ENCODE peak calls at places on chromosomes 2 and 18, in ten cellular contexts. One of them, this sample, is unnamed.

GRCh38 chr2:24566630-24567029 is 75.6 kb downstream of the NCOA1 start:
- DNase-seq in putamen: no peak
- DNase-seq in NCI-H82: no peak
- DNase-seq in HS-5: no peak
- DNase-seq in AG08396: no peak
- DNase-seq in activated T-cell treated with anti-CD3 and anti-CD28 coated beads, Interleukin-2, amount 50 U/mL, for 4 hours: no peak
- DNase-seq in progenitor cell of endocrine pancreas: no peak
- DNase-seq in activated CD8-positive, alpha-beta T cell treated with anti-CD3 and anti-CD28 coated beads for 36 hours: no peak
- DNase-seq in neural crest cell: no peak
- DNase-seq in endodermal cell: no peak
- DNase-seq in this sample: no peak

GRCh38 chr2:120473522-120474271 is 127.8 kb downstream of the INHBB start:
- DNase-seq in putamen: no peak
- DNase-seq in NCI-H82: no peak
- DNase-seq in HS-5: no peak
- DNase-seq in AG08396: no peak
- DNase-seq in activated T-cell treated with anti-CD3 and anti-CD28 coated beads, Interleukin-2, amount 50 U/mL, for 4 hours: no peak
- DNase-seq in progenitor cell of endocrine pancreas: no peak
- DNase-seq in activated CD8-positive, alpha-beta T cell treated with anti-CD3 and anti-CD28 coated beads for 36 hours: no peak
- DNase-seq in neural crest cell: no peak
- DNase-seq in endodermal cell: peak; percentile 24
- DNase-seq in this sample: no peak

GRCh38 chr2:219571311-219572236 is at the start of gene OBSL1:
- DNase-seq in putamen: no peak
- DNase-seq in NCI-H82: peak; percentile 96
- DNase-seq in HS-5: peak; percentile 29
- DNase-seq in AG08396: peak; percentile 78
- DNase-seq in activated T-cell treated with anti-CD3 and anti-CD28 coated beads, Interleukin-2, amount 50 U/mL, for 4 hours: no peak
- DNase-seq in progenitor cell of endocrine pancreas: peak; percentile 77
- DNase-seq in activated CD8-positive, alpha-beta T cell treated with anti-CD3 and anti-CD28 coated beads for 36 hours: no peak
- DNase-seq in neural crest cell: peak; percentile 77
- DNase-seq in endodermal cell: peak; percentile 96
- DNase-seq in this sample: peak; percentile 95

GRCh38 chr18:55337908-55338521 is 250.0 kb downstream of the TCF4 start:
- DNase-seq in putamen: peak; percentile 82
- DNase-seq in NCI-H82: no peak
- DNase-seq in HS-5: no peak
- DNase-seq in AG08396: no peak
- DNase-seq in activated T-cell treated with anti-CD3 and anti-CD28 coated beads, Interleukin-2, amount 50 U/mL, for 4 hours: no peak
- DNase-seq in progenitor cell of endocrine pancreas: no peak
- DNase-seq in activated CD8-positive, alpha-beta T cell treated with anti-CD3 and anti-CD28 coated beads for 36 hours: no peak
- DNase-seq in neural crest cell: no peak
- DNase-seq in endodermal cell: no peak
- DNase-seq in this sample: no peak

GRCh38 chr2:174771631-174772491 is 7.6 kb upstream of the CHRNA1 start:
- DNase-seq in putamen: peak; percentile 66
- DNase-seq in NCI-H82: peak; percentile 94
- DNase-seq in HS-5: peak; percentile 66
- DNase-seq in AG08396: peak; percentile 81
- DNase-seq in activated T-cell treated with anti-CD3 and anti-CD28 coated beads, Interleukin-2, amount 50 U/mL, for 4 hours: peak; percentile 28
- DNase-seq in progenitor cell of endocrine pancreas: peak; percentile 48
- DNase-seq in activated CD8-positive, alpha-beta T cell treated with anti-CD3 and anti-CD28 coated beads for 36 hours: peak; percentile 81
- DNase-seq in neural crest cell: peak; percentile 75
- DNase-seq in endodermal cell: peak; percentile 95
- DNase-seq in this sample: peak; percentile 95

GRCh38 chr18:46899274-46899948 is 17.9 kb downstream of the PIAS2 start:
- DNase-seq in putamen: no peak
- DNase-seq in NCI-H82: no peak
- DNase-seq in HS-5: no peak
- DNase-seq in AG08396: no peak
- DNase-seq in activated T-cell treated with anti-CD3 and anti-CD28 coated beads, Interleukin-2, amount 50 U/mL, for 4 hours: no peak
- DNase-seq in progenitor cell of endocrine pancreas: no peak
- DNase-seq in activated CD8-positive, alpha-beta T cell treated with anti-CD3 and anti-CD28 coated beads for 36 hours: no peak
- DNase-seq in neural crest cell: no peak
- DNase-seq in endodermal cell: peak; percentile 73
- DNase-seq in this sample: peak; percentile 96

GRCh38 chr2:176079285-176079830 is 4.4 kb downstream of the EVX2 start:
- DNase-seq in putamen: no peak
- DNase-seq in NCI-H82: peak; percentile 91
- DNase-seq in HS-5: no peak
- DNase-seq in AG08396: no peak
- DNase-seq in activated T-cell treated with anti-CD3 and anti-CD28 coated beads, Interleukin-2, amount 50 U/mL, for 4 hours: no peak
- DNase-seq in progenitor cell of endocrine pancreas: no peak
- DNase-seq in activated CD8-positive, alpha-beta T cell treated with anti-CD3 and anti-CD28 coated beads for 36 hours: no peak
- DNase-seq in neural crest cell: no peak
- DNase-seq in endodermal cell: peak; percentile 71
- DNase-seq in this sample: peak; percentile 70

GRCh38 chr2:159971365-159972122 is 90.9 kb downstream of the PLA2R1 start:
- DNase-seq in putamen: no peak
- DNase-seq in NCI-H82: no peak
- DNase-seq in HS-5: no peak
- DNase-seq in AG08396: no peak
- DNase-seq in activated T-cell treated with anti-CD3 and anti-CD28 coated beads, Interleukin-2, amount 50 U/mL, for 4 hours: no peak
- DNase-seq in progenitor cell of endocrine pancreas: no peak
- DNase-seq in activated CD8-positive, alpha-beta T cell treated with anti-CD3 and anti-CD28 coated beads for 36 hours: no peak
- DNase-seq in neural crest cell: no peak
- DNase-seq in endodermal cell: no peak
- DNase-seq in this sample: no peak

GRCh38 chr18:57831597-57832377 is 28.7 kb upstream of the ATP8B1 start:
- DNase-seq in putamen: no peak
- DNase-seq in NCI-H82: no peak
- DNase-seq in HS-5: no peak
- DNase-seq in AG08396: no peak
- DNase-seq in activated T-cell treated with anti-CD3 and anti-CD28 coated beads, Interleukin-2, amount 50 U/mL, for 4 hours: no peak
- DNase-seq in progenitor cell of endocrine pancreas: no peak
- DNase-seq in activated CD8-positive, alpha-beta T cell treated with anti-CD3 and anti-CD28 coated beads for 36 hours: no peak
- DNase-seq in neural crest cell: no peak
- DNase-seq in endodermal cell: no peak
- DNase-seq in this sample: no peak

GRCh38 chr2:16075045-16076012 is 135.0 kb downstream of the MYCN start:
- DNase-seq in putamen: no peak
- DNase-seq in NCI-H82: no peak
- DNase-seq in HS-5: no peak
- DNase-seq in AG08396: no peak
- DNase-seq in activated T-cell treated with anti-CD3 and anti-CD28 coated beads, Interleukin-2, amount 50 U/mL, for 4 hours: no peak
- DNase-seq in progenitor cell of endocrine pancreas: no peak
- DNase-seq in activated CD8-positive, alpha-beta T cell treated with anti-CD3 and anti-CD28 coated beads for 36 hours: no peak
- DNase-seq in neural crest cell: no peak
- DNase-seq in endodermal cell: no peak
- DNase-seq in this sample: no peak

GRCh38 chr2:135843671-135844070 is 6.7 kb upstream of the LCT start:
- DNase-seq in putamen: no peak
- DNase-seq in NCI-H82: no peak
- DNase-seq in HS-5: no peak
- DNase-seq in AG08396: no peak
- DNase-seq in activated T-cell treated with anti-CD3 and anti-CD28 coated beads, Interleukin-2, amount 50 U/mL, for 4 hours: no peak
- DNase-seq in progenitor cell of endocrine pancreas: no peak
- DNase-seq in activated CD8-positive, alpha-beta T cell treated with anti-CD3 and anti-CD28 coated beads for 36 hours: no peak
- DNase-seq in neural crest cell: no peak
- DNase-seq in endodermal cell: no peak
- DNase-seq in this sample: no peak

GRCh38 chr2:70888925-70889715 is 46.6 kb upstream of the ATP6V1B1 start:
- DNase-seq in putamen: no peak
- DNase-seq in NCI-H82: no peak
- DNase-seq in HS-5: no peak
- DNase-seq in AG08396: no peak
- DNase-seq in activated T-cell treated with anti-CD3 and anti-CD28 coated beads, Interleukin-2, amount 50 U/mL, for 4 hours: no peak
- DNase-seq in progenitor cell of endocrine pancreas: no peak
- DNase-seq in activated CD8-positive, alpha-beta T cell treated with anti-CD3 and anti-CD28 coated beads for 36 hours: no peak
- DNase-seq in neural crest cell: no peak
- DNase-seq in endodermal cell: peak; percentile 88
- DNase-seq in this sample: peak; percentile 75

GRCh38 chr2:55099878-55100820 is 49.9 kb upstream of the RTN4 start:
- DNase-seq in putamen: no peak
- DNase-seq in NCI-H82: no peak
- DNase-seq in HS-5: peak; percentile 49
- DNase-seq in AG08396: no peak
- DNase-seq in activated T-cell treated with anti-CD3 and anti-CD28 coated beads, Interleukin-2, amount 50 U/mL, for 4 hours: no peak
- DNase-seq in progenitor cell of endocrine pancreas: no peak
- DNase-seq in activated CD8-positive, alpha-beta T cell treated with anti-CD3 and anti-CD28 coated beads for 36 hours: no peak
- DNase-seq in neural crest cell: no peak
- DNase-seq in endodermal cell: no peak
- DNase-seq in this sample: no peak

GRCh38 chr2:132466428-132467028 is 49.9 kb downstream of the GPR39 start:
- DNase-seq in putamen: no peak
- DNase-seq in NCI-H82: no peak
- DNase-seq in HS-5: no peak
- DNase-seq in AG08396: no peak
- DNase-seq in activated T-cell treated with anti-CD3 and anti-CD28 coated beads, Interleukin-2, amount 50 U/mL, for 4 hours: no peak
- DNase-seq in progenitor cell of endocrine pancreas: no peak
- DNase-seq in activated CD8-positive, alpha-beta T cell treated with anti-CD3 and anti-CD28 coated beads for 36 hours: no peak
- DNase-seq in neural crest cell: no peak
- DNase-seq in endodermal cell: no peak
- DNase-seq in this sample: no peak